ENCODE peak calls at places on chromosome 3, in ten cellular contexts. X, N, I, V, O, Q, D, E, G and L are unnamed samples.

GRCh38 chr3:151402349-151402748 is 17.8 kb upstream of the P2RY12 start:
- DNase-seq in I (no peak), D (no peak), G (no peak), X (no peak), O (no peak), E (no peak), N (no peak), Q (no peak), V (no peak), L (no peak)

GRCh38 chr3:174957581-174958001 is 98.5 kb downstream of the NAALADL2 start:
- DNase-seq in I (no peak), D (no peak), N (no peak), G (no peak), E (no peak), Q (no peak), V (no peak), X (no peak), O (no peak), L (no peak)

GRCh38 chr3:182810574-182811268 is 17.4 kb downstream of the ATP11B start:
- DNase-seq in O (no peak), E (no peak), X (no peak), N (no peak), I (no peak), Q (no peak), D (no peak), G (no peak), V (no peak), L (no peak)

GRCh38 chr3:56684029-56684428 is 964 bp upstream of the TASOR start:
- DNase-seq in I (no peak), N (no peak), X (no peak), V (no peak), G (no peak), Q (no peak), E (no peak), O (no peak), D (no peak), L (no peak)

GRCh38 chr3:165642761-165643432 is 194.3 kb downstream of the BCHE start:
- DNase-seq in G (peak), D (no peak), E (peak), I (no peak), O (peak), Q (no peak), N (no peak), V (no peak), X (no peak), L (no peak)

GRCh38 chr3:117726776-117727175 is 1017.2 kb downstream of the TUSC7 start:
- DNase-seq in N (no peak), E (no peak), O (no peak), I (no peak), V (no peak), Q (no peak), D (no peak), X (no peak), G (no peak), L (no peak)

GRCh38 chr3:30180305-30181275 is 425.8 kb upstream of the TGFBR2 start:
- DNase-seq in Q (no peak), N (no peak), E (no peak), V (no peak), G (no peak), X (no peak), I (no peak), D (no peak), O (no peak), L (no peak)

GRCh38 chr3:53065841-53066480 is 20.1 kb upstream of the SFMBT1 start:
- DNase-seq in E (no peak), V (no peak), G (no peak), X (no peak), D (no peak), I (no peak), O (peak), N (no peak), Q (no peak), L (no peak)